ENCODE peak calls at places on chromosomes 16 and 17, in ten cellular contexts. V, J, A, O, D, N, B, P, W and G are unnamed samples.

GRCh38 chr17:81912441-81913309 is 1.5 kb upstream of the PCYT2 start:
- DNase-seq in J (no peak), O (no peak), A (no peak), N (no peak), B (no peak), P (no peak), W (no peak), V (no peak), D (no peak), G (no peak)

GRCh38 chr16:30476991-30477390 is 4.4 kb downstream of the ITGAL start:
- DNase-seq in A (no peak), P (no peak), W (no peak), B (no peak), V (no peak), O (no peak), N (no peak), D (no peak), J (no peak), G (no peak)

GRCh38 chr17:29143894-29144293 is 36.3 kb downstream of the MYO18A start:
- DNase-seq in V (no peak), O (no peak), J (no peak), P (no peak), W (peak; percentile 100), N (no peak), B (no peak), A (no peak), D (no peak), G (peak; percentile 74)

GRCh38 chr17:28381141-28381825 is 9.8 kb downstream of the SARM1 start:
- DNase-seq in W (no peak), N (no peak), D (no peak), B (no peak), V (no peak), O (no peak), P (no peak), J (no peak), A (no peak), G (no peak)

GRCh38 chr16:58418601-58419000 is 26.3 kb downstream of the GINS3 start:
- DNase-seq in D (peak; percentile 11), O (no peak), V (no peak), W (no peak), P (peak; percentile 45), N (no peak), B (no peak), A (no peak), J (no peak), G (no peak)

GRCh38 chr17:78272181-78272913 is 40.9 kb downstream of the TMEM235 start:
- DNase-seq in B (no peak), W (no peak), A (no peak), N (no peak), O (no peak), V (peak; percentile 36), D (no peak), J (peak; percentile 69), P (no peak), G (no peak)

GRCh38 chr17:41486809-41487530 is 2.7 kb downstream of the KRT36 start:
- DNase-seq in P (no peak), D (no peak), J (no peak), N (no peak), W (no peak), B (no peak), A (peak; percentile 28), V (no peak), O (no peak), G (no peak)

GRCh38 chr16:87140211-87141200 is 176.7 kb downstream of the C16orf95 start:
- DNase-seq in D (no peak), B (no peak), O (no peak), P (no peak), W (no peak), N (no peak), A (no peak), V (no peak), J (no peak), G (no peak)

GRCh38 chr16:19389246-19389645 is 28.4 kb upstream of the TMC5 start:
- DNase-seq in D (no peak), N (no peak), A (no peak), J (peak; percentile 4), P (peak; percentile 29), V (no peak), W (no peak), B (peak; percentile 11), O (no peak), G (no peak)

GRCh38 chr17:47076171-47076570 is 97.1 kb upstream of the RPRML start:
- DNase-seq in J (no peak), W (no peak), N (no peak), V (no peak), O (no peak), B (no peak), A (no peak), P (no peak), D (no peak), G (no peak)

GRCh38 chr16:66344533-66345145 is 21.9 kb upstream of the CDH5 start:
- DNase-seq in B (peak; percentile 7), O (no peak), N (peak; percentile 28), A (no peak), P (peak; percentile 60), J (no peak), W (no peak), V (no peak), D (peak; percentile 67), G (no peak)

GRCh38 chr17:79793924-79794304 is 3.0 kb downstream of the CBX8 start:
- DNase-seq in J (no peak), A (no peak), D (peak; percentile 36), V (no peak), P (peak; percentile 67), B (no peak), W (no peak), N (no peak), O (no peak), G (no peak)